ENCODE peak calls at places on chromosomes 3 and 15, in six cellular contexts. S, C, L, F, A and O are unnamed samples.

GRCh38 chr3:17065315-17065714 is 180.6 kb downstream of the PLCL2 start:
- DNase-seq in S (no peak), C (no peak), L (no peak), F (no peak), A (no peak), O (no peak)

GRCh38 chr15:50219820-50220219 is 37.8 kb downstream of the SLC27A2 start:
- DNase-seq in S (no peak), C (no peak), L (no peak), F (peak; percentile 13), A (no peak), O (no peak)

GRCh38 chr15:93980149-93980911 is 251.0 kb upstream of the MCTP2 start:
- DNase-seq in S (no peak), C (no peak), L (no peak), F (no peak), A (no peak), O (no peak)

GRCh38 chr15:77497942-77498361 is 77.3 kb downstream of the HMG20A start:
- DNase-seq in S (no peak), C (no peak), L (no peak), F (no peak), A (no peak), O (no peak)

GRCh38 chr15:65626856-65627255 is 5.1 kb downstream of the SLC24A1 start:
- DNase-seq in S (no peak), C (no peak), L (no peak), F (no peak), A (no peak), O (peak; percentile 74)

GRCh38 chr3:66816110-66816761 is 181.9 kb upstream of the KBTBD8 start:
- DNase-seq in S (peak; percentile 10), C (peak; percentile 81), L (peak; percentile 36), F (peak; percentile 65), A (peak; percentile 65), O (peak; percentile 15)

GRCh38 chr15:99442268-99442897 is 123.4 kb upstream of the MEF2A start:
- DNase-seq in S (no peak), C (no peak), L (peak; percentile 54), F (peak; percentile 94), A (no peak), O (no peak)

GRCh38 chr3:196322-197153 is at the start of gene CHL1:
- DNase-seq in S (no peak), C (no peak), L (no peak), F (no peak), A (peak; percentile 10), O (no peak)

GRCh38 chr15:90708516-90708915 is 8.6 kb upstream of the BLM start:
- DNase-seq in S (no peak), C (no peak), L (no peak), F (no peak), A (no peak), O (no peak)

GRCh38 chr3:106438916-106439315 is 570.1 kb upstream of the CBLB start:
- DNase-seq in S (no peak), C (no peak), L (no peak), F (no peak), A (no peak), O (no peak)

GRCh38 chr15:38714309-38715072 is 149.9 kb upstream of the RASGRP1 start:
- DNase-seq in S (no peak), C (no peak), L (peak; percentile 94), F (peak; percentile 94), A (no peak), O (no peak)

GRCh38 chr3:150545419-150546225 is 674 bp downstream of the SERP1 start:
- DNase-seq in S (peak; percentile 5), C (peak; percentile 71), L (no peak), F (peak; percentile 28), A (peak; percentile 34), O (peak; percentile 63)

GRCh38 chr3:188595890-188596376 is 442.0 kb downstream of the LPP start:
- DNase-seq in S (no peak), C (no peak), L (no peak), F (peak; percentile 33), A (no peak), O (no peak)

GRCh38 chr15:62821384-62822131 is 221.0 kb upstream of the TPM1 start:
- DNase-seq in S (no peak), C (no peak), L (peak; percentile 79), F (peak; percentile 95), A (no peak), O (no peak)